ENCODE peak calls at places on chromosome 2, in nine cellular contexts. One of them, this sample, is unnamed.

GRCh38 chr2:160014227-160014626 is 48.2 kb downstream of the PLA2R1 start:
- DNase-seq in GM12878: no peak
- DNase-seq in body of pancreas: no peak
- DNase-seq in stomach: no peak
- DNase-seq in ovary: no peak
- DNase-seq in heart left ventricle: no peak
- DNase-seq in A549: no peak
- DNase-seq in uterus: no peak
- DNase-seq in gastrocnemius medialis: no peak
- DNase-seq in this sample: no peak

GRCh38 chr2:177172034-177172880 is 40.3 kb upstream of the HNRNPA3 start:
- DNase-seq in GM12878: no peak
- DNase-seq in body of pancreas: no peak
- DNase-seq in stomach: no peak
- DNase-seq in ovary: no peak
- DNase-seq in heart left ventricle: no peak
- DNase-seq in A549: peak
- DNase-seq in uterus: no peak
- DNase-seq in gastrocnemius medialis: no peak
- DNase-seq in this sample: no peak

GRCh38 chr2:172460780-172461201 is 33.4 kb downstream of the ITGA6 start:
- DNase-seq in GM12878: no peak
- DNase-seq in body of pancreas: no peak
- DNase-seq in stomach: no peak
- DNase-seq in ovary: no peak
- DNase-seq in heart left ventricle: no peak
- DNase-seq in A549: no peak
- DNase-seq in uterus: no peak
- DNase-seq in gastrocnemius medialis: no peak
- DNase-seq in this sample: no peak

GRCh38 chr2:235350234-235350633 is 143.6 kb upstream of the AGAP1 start:
- DNase-seq in GM12878: no peak
- DNase-seq in body of pancreas: no peak
- DNase-seq in stomach: no peak
- DNase-seq in ovary: no peak
- DNase-seq in heart left ventricle: no peak
- DNase-seq in A549: no peak
- DNase-seq in uterus: no peak
- DNase-seq in gastrocnemius medialis: no peak
- DNase-seq in this sample: no peak

GRCh38 chr2:119359774-119360173 is 6.9 kb downstream of the C2orf76 start:
- DNase-seq in GM12878: no peak
- DNase-seq in body of pancreas: no peak
- DNase-seq in stomach: no peak
- DNase-seq in ovary: no peak
- DNase-seq in heart left ventricle: no peak
- DNase-seq in A549: no peak
- DNase-seq in uterus: no peak
- DNase-seq in gastrocnemius medialis: no peak
- DNase-seq in this sample: no peak

GRCh38 chr2:172103471-172104292 is 982 bp upstream of the DLX2 start:
- DNase-seq in GM12878: peak
- DNase-seq in body of pancreas: peak
- DNase-seq in stomach: peak
- DNase-seq in ovary: peak
- DNase-seq in heart left ventricle: peak
- DNase-seq in A549: peak
- DNase-seq in uterus: peak
- DNase-seq in gastrocnemius medialis: peak
- DNase-seq in this sample: peak

GRCh38 chr2:3418766-3419165 is 39.3 kb downstream of the TRAPPC12 start:
- DNase-seq in GM12878: no peak
- DNase-seq in body of pancreas: no peak
- DNase-seq in stomach: no peak
- DNase-seq in ovary: no peak
- DNase-seq in heart left ventricle: no peak
- DNase-seq in A549: no peak
- DNase-seq in uterus: no peak
- DNase-seq in gastrocnemius medialis: no peak
- DNase-seq in this sample: no peak

GRCh38 chr2:7992612-7993596 is 689.0 kb upstream of the ID2 start:
- DNase-seq in GM12878: no peak
- DNase-seq in body of pancreas: no peak
- DNase-seq in stomach: no peak
- DNase-seq in ovary: no peak
- DNase-seq in heart left ventricle: no peak
- DNase-seq in A549: no peak
- DNase-seq in uterus: no peak
- DNase-seq in gastrocnemius medialis: no peak
- DNase-seq in this sample: no peak

GRCh38 chr2:237298323-237299118 is 115.4 kb downstream of the COL6A3 start:
- DNase-seq in GM12878: no peak
- DNase-seq in body of pancreas: no peak
- DNase-seq in stomach: no peak
- DNase-seq in ovary: no peak
- DNase-seq in heart left ventricle: no peak
- DNase-seq in A549: no peak
- DNase-seq in uterus: peak
- DNase-seq in gastrocnemius medialis: no peak
- DNase-seq in this sample: peak

GRCh38 chr2:239670463-239671120 is 269.8 kb upstream of the HDAC4 start:
- DNase-seq in GM12878: no peak
- DNase-seq in body of pancreas: no peak
- DNase-seq in stomach: no peak
- DNase-seq in ovary: no peak
- DNase-seq in heart left ventricle: peak
- DNase-seq in A549: no peak
- DNase-seq in uterus: no peak
- DNase-seq in gastrocnemius medialis: no peak
- DNase-seq in this sample: no peak

GRCh38 chr2:22887426-22887825 is 497.6 kb upstream of the KLHL29 start:
- DNase-seq in GM12878: no peak
- DNase-seq in body of pancreas: no peak
- DNase-seq in stomach: no peak
- DNase-seq in ovary: no peak
- DNase-seq in heart left ventricle: no peak
- DNase-seq in A549: no peak
- DNase-seq in uterus: no peak
- DNase-seq in gastrocnemius medialis: no peak
- DNase-seq in this sample: no peak

GRCh38 chr2:17583166-17583565 is 42.7 kb downstream of the VSNL1 start:
- DNase-seq in GM12878: no peak
- DNase-seq in body of pancreas: no peak
- DNase-seq in stomach: no peak
- DNase-seq in ovary: no peak
- DNase-seq in heart left ventricle: peak
- DNase-seq in A549: no peak
- DNase-seq in uterus: no peak
- DNase-seq in gastrocnemius medialis: no peak
- DNase-seq in this sample: no peak

GRCh38 chr2:191014653-191015020 is 666 bp upstream of the STAT1 start:
- DNase-seq in GM12878: no peak
- DNase-seq in body of pancreas: no peak
- DNase-seq in stomach: no peak
- DNase-seq in ovary: no peak
- DNase-seq in heart left ventricle: peak
- DNase-seq in A549: no peak
- DNase-seq in uterus: no peak
- DNase-seq in gastrocnemius medialis: no peak
- DNase-seq in this sample: peak

GRCh38 chr2:109523536-109524361 is 90.0 kb downstream of the SEPTIN10 start:
- DNase-seq in GM12878: no peak
- DNase-seq in body of pancreas: no peak
- DNase-seq in stomach: no peak
- DNase-seq in ovary: no peak
- DNase-seq in heart left ventricle: no peak
- DNase-seq in A549: no peak
- DNase-seq in uterus: no peak
- DNase-seq in gastrocnemius medialis: no peak
- DNase-seq in this sample: no peak

DNA sequence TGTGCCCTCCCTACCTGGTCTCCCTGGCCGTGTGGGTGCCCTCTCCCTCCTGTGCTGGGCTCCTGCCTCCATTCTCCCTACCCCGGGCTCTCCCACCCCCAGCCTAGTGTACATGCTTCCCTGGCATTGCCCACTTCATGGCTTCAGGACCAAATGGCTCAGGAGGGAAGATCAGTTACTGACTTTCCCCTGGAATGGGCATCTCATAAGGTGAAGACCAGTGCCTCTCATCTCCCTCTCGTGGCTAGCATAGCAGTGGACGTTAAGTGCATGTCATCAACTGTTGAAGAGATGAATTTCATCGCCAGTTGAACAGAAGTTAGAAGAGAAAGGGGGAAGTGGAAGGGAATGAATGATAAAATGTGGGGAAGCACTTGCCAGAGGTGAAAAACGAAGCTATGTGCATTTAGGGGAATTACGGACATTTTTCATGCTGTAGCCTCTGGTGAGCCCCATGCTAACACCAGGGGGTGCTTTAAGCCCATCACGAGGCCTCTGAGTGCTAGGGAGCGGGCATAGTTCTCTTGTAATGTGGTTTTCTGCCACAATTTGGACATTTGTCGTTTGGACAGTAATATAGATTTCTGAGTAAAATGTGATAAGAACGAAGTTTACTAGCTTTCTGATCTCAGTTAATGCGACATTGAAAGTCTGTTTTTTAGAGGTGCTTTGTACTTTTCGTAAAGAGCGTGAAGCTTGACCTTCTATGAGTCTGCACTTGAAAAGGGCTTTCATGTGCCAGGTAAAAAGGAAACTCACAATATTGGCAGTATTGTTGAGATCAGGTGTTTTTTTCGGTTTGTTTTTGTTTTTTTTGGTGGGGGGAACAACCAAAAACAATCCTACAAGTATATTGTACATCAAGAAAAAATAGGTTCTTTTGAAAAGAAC is 50.4 kb downstream of the TRAF3IP1 start:
- DNase-seq in GM12878: no peak
- DNase-seq in body of pancreas: peak
- DNase-seq in stomach: peak
- DNase-seq in ovary: peak
- DNase-seq in heart left ventricle: peak
- DNase-seq in A549: peak
- DNase-seq in uterus: peak
- DNase-seq in gastrocnemius medialis: no peak
- DNase-seq in this sample: peak
- TF ChIP-seq POLR2A in GM12878: no peak
- TF ChIP-seq POLR2A in body of pancreas: no peak
- TF ChIP-seq POLR2A in stomach: no peak
- TF ChIP-seq POLR2A in ovary: no peak
- TF ChIP-seq POLR2A in heart left ventricle: no peak
- TF ChIP-seq POLR2A in A549: no peak
- TF ChIP-seq POLR2A in uterus: no peak
- TF ChIP-seq POLR2A in gastrocnemius medialis: no peak
- TF ChIP-seq POLR2A in this sample: no peak

GRCh38 chr2:86700705-86701104 is 19.4 kb upstream of the RMND5A start:
- DNase-seq in GM12878: no peak
- DNase-seq in body of pancreas: no peak
- DNase-seq in stomach: no peak
- DNase-seq in ovary: no peak
- DNase-seq in heart left ventricle: no peak
- DNase-seq in A549: no peak
- DNase-seq in uterus: no peak
- DNase-seq in gastrocnemius medialis: no peak
- DNase-seq in this sample: no peak
- H3K4me3 ChIP-seq in GM12878: no peak
- H3K4me3 ChIP-seq in body of pancreas: no peak
- H3K4me3 ChIP-seq in stomach: no peak
- H3K4me3 ChIP-seq in ovary: no peak
- H3K4me3 ChIP-seq in heart left ventricle: no peak
- H3K4me3 ChIP-seq in A549: no peak
- H3K4me3 ChIP-seq in uterus: no peak
- H3K4me3 ChIP-seq in gastrocnemius medialis: no peak
- H3K4me3 ChIP-seq in this sample: no peak

DNA sequence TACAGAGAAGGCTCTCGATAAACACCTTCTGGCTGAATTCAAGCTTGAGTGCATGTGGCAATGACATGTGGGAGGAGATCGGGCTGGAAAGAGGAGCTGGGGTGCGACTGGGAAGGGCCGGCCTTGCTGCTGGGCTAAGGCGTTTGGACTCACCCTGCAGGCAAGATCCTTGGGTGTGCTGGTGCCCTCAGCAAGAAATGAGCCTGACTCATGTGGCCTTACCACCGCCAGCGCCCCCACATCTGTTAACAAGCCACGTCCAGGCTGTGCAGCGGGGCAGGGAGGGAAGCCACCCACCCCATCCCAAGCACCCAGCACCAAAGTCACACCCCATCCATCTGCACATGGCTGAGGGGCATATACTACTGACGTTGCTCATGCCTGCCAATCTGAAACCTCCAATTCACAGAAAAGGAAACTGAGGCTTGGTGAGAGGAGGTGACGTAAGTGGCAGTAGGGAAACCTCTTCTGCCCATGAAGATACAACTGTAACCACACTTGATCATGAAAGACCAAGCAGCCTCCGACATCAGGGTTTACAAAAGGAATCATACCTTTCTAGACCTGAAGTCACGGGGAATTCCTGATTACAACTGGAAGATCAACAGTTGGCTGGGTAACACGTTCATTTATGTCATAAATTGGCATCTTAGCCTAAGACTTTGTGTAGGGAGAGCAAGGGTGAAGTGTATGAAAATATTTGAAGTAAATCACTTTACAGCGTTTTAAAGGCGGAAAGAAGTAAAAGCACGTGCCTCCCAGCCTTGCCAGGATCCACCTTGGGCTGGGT is 1.1 kb downstream of the HS1BP3 start:
- DNase-seq in GM12878: no peak
- DNase-seq in body of pancreas: no peak
- DNase-seq in stomach: no peak
- DNase-seq in ovary: no peak
- DNase-seq in heart left ventricle: no peak
- DNase-seq in A549: no peak
- DNase-seq in uterus: no peak
- DNase-seq in gastrocnemius medialis: no peak
- DNase-seq in this sample: peak
- H3K27ac ChIP-seq in GM12878: no peak
- H3K27ac ChIP-seq in body of pancreas: peak
- H3K27ac ChIP-seq in stomach: peak
- H3K27ac ChIP-seq in ovary: no peak
- H3K27ac ChIP-seq in heart left ventricle: peak
- H3K27ac ChIP-seq in A549: peak
- H3K27ac ChIP-seq in uterus: peak
- H3K27ac ChIP-seq in gastrocnemius medialis: peak
- H3K27ac ChIP-seq in this sample: peak

DNA sequence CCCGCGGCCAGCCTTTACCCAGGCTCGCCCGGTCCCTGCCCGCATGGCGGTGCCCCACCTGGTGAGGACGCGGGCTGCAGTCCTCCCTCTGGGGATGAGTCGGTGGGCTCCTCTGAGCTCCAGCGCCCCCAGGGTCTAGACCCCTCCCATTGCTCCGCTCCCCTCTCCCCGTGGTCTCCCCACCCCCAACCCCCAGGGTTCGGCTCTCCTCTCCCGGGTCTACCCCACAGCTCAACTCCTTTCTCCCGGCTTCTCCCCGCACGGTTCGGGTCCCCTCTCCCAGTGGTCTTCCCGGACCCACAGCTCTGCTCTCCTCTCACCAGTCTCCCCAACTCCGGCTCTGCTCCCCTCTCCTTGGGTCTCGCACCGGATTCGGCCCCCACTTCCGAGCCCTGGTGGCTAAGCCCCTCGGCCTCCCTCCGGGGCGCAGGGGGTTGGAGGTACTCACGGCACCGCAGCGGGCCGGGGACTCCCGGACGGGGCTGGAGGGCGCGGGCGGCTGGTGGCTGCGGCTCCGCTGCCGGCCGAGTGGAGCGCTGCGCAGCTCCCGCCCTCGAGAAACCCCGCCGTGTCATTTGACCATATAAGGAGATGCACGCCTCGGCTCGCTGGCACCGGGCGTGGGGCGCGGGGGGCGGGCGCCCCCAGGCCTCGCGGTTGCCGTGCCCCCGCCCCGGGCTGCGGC is at the start of gene FHL2:
- DNase-seq in GM12878: no peak
- DNase-seq in body of pancreas: peak
- DNase-seq in stomach: peak
- DNase-seq in ovary: peak
- DNase-seq in heart left ventricle: peak
- DNase-seq in A549: peak
- DNase-seq in uterus: peak
- DNase-seq in gastrocnemius medialis: peak
- DNase-seq in this sample: peak
- TF ChIP-seq POLR2A in GM12878: no peak
- TF ChIP-seq POLR2A in body of pancreas: no peak
- TF ChIP-seq POLR2A in stomach: no peak
- TF ChIP-seq POLR2A in ovary: peak
- TF ChIP-seq POLR2A in heart left ventricle: peak
- TF ChIP-seq POLR2A in A549: peak
- TF ChIP-seq POLR2A in uterus: peak
- TF ChIP-seq POLR2A in gastrocnemius medialis: peak
- TF ChIP-seq POLR2A in this sample: peak

This sample was measured in thyroid gland.